ENCODE peak calls at places on chromosomes 1 and 21, in six cellular contexts. C is CD4-positive, CD25-positive, alpha-beta regulatory T cell; D is SJSA1; V is naive thymus-derived CD4-positive, alpha-beta T cell; Y is keratinocyte; R is IMR-90. B is an unnamed sample.

GRCh38 chr1:222792744-222793143 is 22.1 kb upstream of the DISP1 start:
- DNase-seq in Y (no peak), V (peak; percentile 7), D (no peak), C (peak; percentile 45), R (peak; percentile 38), B (no peak)

GRCh38 chr1:20325844-20326323 is 35.2 kb downstream of the VWA5B1 start:
- DNase-seq in V (no peak), R (peak; percentile 30), D (no peak), C (no peak), Y (no peak), B (no peak)

GRCh38 chr1:208885046-208885445 is 640.9 kb upstream of the PLXNA2 start:
- DNase-seq in Y (no peak), R (no peak), V (no peak), D (peak; percentile 14), C (no peak), B (no peak)

GRCh38 chr1:160710531-160711252 is 930 bp downstream of the CD48 start:
- DNase-seq in C (no peak), R (no peak), V (no peak), D (no peak), Y (no peak), B (no peak)

GRCh38 chr1:9454494-9455066 is 84.7 kb upstream of the SLC25A33 start:
- DNase-seq in R (no peak), D (no peak), V (no peak), C (no peak), Y (no peak), B (no peak)

GRCh38 chr1:71755441-71755840 is 526.9 kb downstream of the NEGR1 start:
- DNase-seq in V (no peak), D (no peak), R (no peak), C (no peak), Y (no peak), B (no peak)

GRCh38 chr1:110144366-110144765 is 5.9 kb upstream of the SLC6A17 start:
- DNase-seq in V (no peak), R (no peak), Y (no peak), C (no peak), D (no peak), B (no peak)

GRCh38 chr1:37394574-37395464 is 79.6 kb upstream of the ZC3H12A start:
- DNase-seq in Y (no peak), C (no peak), D (no peak), V (no peak), R (no peak), B (no peak)

GRCh38 chr1:211886551-211886950 is 56.0 kb upstream of the LPGAT1 start:
- DNase-seq in Y (no peak), D (no peak), V (no peak), C (no peak), R (no peak), B (no peak)

GRCh38 chr1:75233302-75233929 is 99.2 kb downstream of the LHX8 start:
- DNase-seq in D (peak; percentile 18), Y (no peak), R (peak; percentile 2), C (peak; percentile 26), V (no peak), B (no peak)

GRCh38 chr21:43866659-43867331 is 1.8 kb downstream of the AGPAT3 start:
- DNase-seq in R (no peak), D (peak; percentile 46), C (peak; percentile 60), V (peak; percentile 11), Y (no peak), B (no peak)

GRCh38 chr21:45456014-45456835 is 51.3 kb downstream of the COL18A1 start:
- DNase-seq in D (no peak), C (no peak), R (no peak), V (no peak), Y (no peak), B (no peak)

GRCh38 chr1:197423006-197423405 is 155.0 kb downstream of the CRB1 start:
- DNase-seq in Y (no peak), C (no peak), R (peak; percentile 43), D (no peak), V (no peak), B (no peak)

GRCh38 chr1:229027622-229028182 is 243.2 kb upstream of the RAB4A start:
- DNase-seq in C (peak; percentile 45), R (peak; percentile 37), Y (no peak), D (no peak), V (no peak), B (peak; percentile 47)

GRCh38 chr1:116565222-116565621 is 5.6 kb downstream of the CD58 start:
- DNase-seq in Y (no peak), C (no peak), D (no peak), R (no peak), V (no peak), B (no peak)

GRCh38 chr1:20526267-20526666 is 18.3 kb upstream of the MUL1 start:
- DNase-seq in C (no peak), D (no peak), Y (no peak), R (no peak), V (no peak), B (no peak)

GRCh38 chr1:85579619-85580018 is 942 bp upstream of the CCN1 start:
- DNase-seq in V (no peak), R (peak; percentile 79), D (peak; percentile 86), Y (no peak), C (no peak), B (peak; percentile 14)

GRCh38 chr1:25954371-25954938 is 43.4 kb downstream of the PAFAH2 start:
- DNase-seq in D (no peak), C (no peak), Y (no peak), V (no peak), R (peak; percentile 15), B (no peak)

GRCh38 chr1:1917995-1918900 is 831 bp downstream of the TMEM52 start:
- DNase-seq in Y (no peak), D (no peak), V (no peak), R (no peak), C (no peak), B (no peak)

GRCh38 chr1:46174448-46175231 is at the start of gene TSPAN1:
- DNase-seq in V (no peak), C (no peak), Y (no peak), D (no peak), R (peak; percentile 45), B (peak; percentile 88)

GRCh38 chr1:2826316-2826715 is 24.8 kb upstream of the TTC34 start:
- DNase-seq in R (no peak), C (no peak), V (no peak), Y (no peak), D (no peak), B (no peak)

GRCh38 chr1:198648584-198648983 is 9.7 kb downstream of the PTPRC start:
- DNase-seq in Y (no peak), D (no peak), R (no peak), V (no peak), C (no peak), B (no peak)

GRCh38 chr1:175097361-175097760 is 29.7 kb downstream of the TNN start:
- DNase-seq in C (no peak), Y (no peak), V (no peak), D (no peak), R (no peak), B (no peak)

GRCh38 chr1:220189750-220190347 is 82.4 kb downstream of the RAB3GAP2 start:
- DNase-seq in C (peak; percentile 27), Y (no peak), V (no peak), R (peak; percentile 37), D (no peak), B (no peak)

GRCh38 chr21:44773291-44773932 is 28.2 kb downstream of the UBE2G2 start:
- DNase-seq in D (no peak), R (no peak), Y (no peak), V (no peak), C (no peak), B (no peak)

GRCh38 chr1:112533029-112533428 is 24.3 kb downstream of the WNT2B start:
- DNase-seq in C (no peak), D (peak; percentile 54), R (peak; percentile 93), V (no peak), Y (no peak), B (no peak)

GRCh38 chr1:202852163-202852904 is 36.6 kb downstream of the RABIF start:
- DNase-seq in Y (peak; percentile 21), R (peak; percentile 69), D (peak; percentile 30), C (peak; percentile 71), V (no peak), B (peak; percentile 57)

GRCh38 chr1:54287176-54287650 is 87.2 kb downstream of the MRPL37 start:
- DNase-seq in V (peak; percentile 69), C (peak; percentile 94), Y (peak; percentile 11), D (peak; percentile 74), R (peak; percentile 55), B (no peak)
- H3K4me1 ChIP-seq in V (peaks cover 6% of the 10 kb centered on the region), C (peaks cover 40% of the 10 kb centered on the region), Y (peaks cover 28% of the 10 kb centered on the region), D (peaks cover 32% of the 10 kb centered on the region), R (peaks cover 25% of the 10 kb centered on the region), B (no peaks in the 10 kb centered on the region)

DNA sequence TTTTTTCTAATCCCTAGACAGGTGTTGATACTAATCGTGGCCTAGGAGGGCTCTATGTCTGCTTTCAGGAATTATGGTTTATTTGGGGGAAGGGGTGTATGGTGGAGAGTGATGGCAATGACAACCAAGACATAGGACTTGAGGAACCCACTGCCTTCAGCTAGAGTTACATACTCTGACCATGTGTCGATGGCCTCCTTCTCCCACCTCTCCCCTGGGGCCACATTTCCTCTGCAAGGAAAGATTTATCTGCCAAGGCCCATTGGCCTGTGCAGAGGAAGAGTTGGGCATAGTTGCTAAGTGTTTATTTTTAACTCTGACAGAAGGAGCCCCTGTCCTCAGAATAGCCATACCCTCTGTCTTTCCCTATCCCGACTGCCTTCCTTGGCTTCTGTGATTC is 9.4 kb downstream of the MAPKAPK2 start:
- DNase-seq in V (no peak), Y (no peak), C (no peak), D (no peak), R (no peak), B (no peak)
- H3K4me1 ChIP-seq in V (peaks cover 32% of the 10 kb centered on the region), Y (peaks cover 4% of the 10 kb centered on the region), C (peaks cover 12% of the 10 kb centered on the region), D (peaks cover 45% of the 10 kb centered on the region), R (peaks cover 54% of the 10 kb centered on the region), B (peaks cover 4% of the 10 kb centered on the region)

GRCh38 chr1:162009501-162010174 is 14.0 kb downstream of the OLFML2B start:
- DNase-seq in R (no peak), V (no peak), C (no peak), D (no peak), Y (no peak), B (no peak)
- H3K4me1 ChIP-seq in R (no peaks in the 10 kb centered on the region), V (no peaks in the 10 kb centered on the region), C (no peaks in the 10 kb centered on the region), D (peaks cover 2% of the 10 kb centered on the region), Y (no peaks in the 10 kb centered on the region), B (no peaks in the 10 kb centered on the region)

DNA sequence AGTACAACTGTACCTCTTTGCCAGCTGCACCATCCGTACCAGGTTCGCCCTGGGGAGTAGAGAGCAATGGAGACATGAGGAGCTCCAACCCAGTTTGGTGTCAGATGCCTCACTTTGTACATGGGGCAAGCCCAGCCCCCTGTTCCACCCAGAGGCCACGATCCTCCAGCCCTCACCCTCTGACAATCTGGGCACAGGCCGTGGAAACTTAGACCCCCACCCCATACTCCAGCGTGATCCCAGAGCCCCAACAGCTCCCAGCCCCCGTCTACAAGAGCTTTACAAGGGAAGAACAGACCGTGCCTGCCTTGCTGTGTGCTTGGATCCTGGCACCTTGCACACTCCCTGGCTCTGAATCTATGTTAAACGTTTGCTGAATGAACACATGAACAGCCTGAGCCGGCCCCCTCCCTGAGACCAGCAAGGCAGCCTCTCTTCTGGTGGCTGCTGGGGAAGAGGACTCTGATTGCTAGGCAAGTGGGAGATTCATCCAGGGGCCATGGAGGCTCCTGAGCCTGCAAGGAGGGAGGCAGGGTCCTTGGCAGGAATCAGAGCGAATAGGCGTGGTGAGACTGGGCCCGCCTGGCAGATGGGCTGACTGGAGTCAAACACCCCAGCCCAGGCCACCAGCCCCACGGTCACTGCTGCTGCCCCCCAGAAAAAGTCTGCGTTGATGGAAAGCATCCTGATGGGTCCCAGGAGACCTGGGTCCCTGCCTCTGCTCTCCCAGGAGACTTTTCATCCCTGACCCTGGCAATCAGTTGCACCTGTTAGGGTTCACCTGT is 12.5 kb upstream of the PEF1 start:
- DNase-seq in R (no peak), C (no peak), V (no peak), D (no peak), Y (no peak), B (no peak)
- H3K4me1 ChIP-seq in R (no peaks in the 10 kb centered on the region), C (no peaks in the 10 kb centered on the region), V (no peaks in the 10 kb centered on the region), D (no peaks in the 10 kb centered on the region), Y (no peaks in the 10 kb centered on the region), B (no peaks in the 10 kb centered on the region)

B was measured in PC-9.